ENCODE peak calls at places on chromosomes 4 and X, in five cellular contexts. Z is esophagus squamous epithelium, W is spleen, Q is IMR-90, L is heart left ventricle. J is an unnamed sample. For H3K4me1 and H3K27me3, the result is how much of the 10 kb centered on the place peaks cover.

GRCh38 chr4:73653695-73654106 is 33.5 kb upstream of the RASSF6 start:
- DNase-seq in L (no peak), Z (no peak), W (no peak), Q (peak), J (peak)

GRCh38 chr4:16896871-16897270 is 1.6 kb downstream of the LDB2 start:
- DNase-seq in L (no peak), Z (no peak), Q (peak), W (no peak), J (no peak)

GRCh38 chrX:71081348-71082148 is 13.4 kb upstream of the SNX12 start:
- DNase-seq in W (no peak), Z (no peak), Q (peak), L (no peak), J (no peak)

GRCh38 chr4:26233350-26233749 is 87.5 kb upstream of the RBPJ start:
- DNase-seq in W (no peak), L (no peak), Z (no peak), Q (no peak), J (no peak)

GRCh38 chr4:121653214-121653613 is 43.6 kb downstream of the ANXA5 start:
- DNase-seq in W (no peak), Q (no peak), L (no peak), Z (no peak), J (no peak)

GRCh38 chr4:38100474-38101255 is 140.5 kb downstream of the PTTG2 start:
- DNase-seq in Z (no peak), W (no peak), L (no peak), Q (no peak), J (no peak)

GRCh38 chrX:132119821-132120220 is 8.0 kb downstream of the FRMD7 start:
- DNase-seq in W (no peak), Q (no peak), Z (no peak), L (no peak), J (no peak)

GRCh38 chr4:69126030-69126429 is 29.8 kb downstream of the UGT2B7 start:
- DNase-seq in Q (no peak), L (no peak), Z (no peak), W (no peak), J (no peak)

GRCh38 chrX:103404225-103405008 is 28.1 kb downstream of the BEX3 start:
- DNase-seq in L (peak), Q (peak), W (no peak), Z (no peak), J (peak)

GRCh38 chr4:98544141-98544817 is 114.1 kb downstream of the TSPAN5 start:
- DNase-seq in Q (no peak), W (no peak), L (no peak), Z (no peak), J (no peak)

GRCh38 chr4:98539299-98539698 is 119.1 kb downstream of the TSPAN5 start:
- DNase-seq in Z (no peak), W (no peak), Q (no peak), L (no peak), J (no peak)

GRCh38 chr4:98539741-98540140 is 118.7 kb downstream of the TSPAN5 start:
- DNase-seq in L (no peak), Q (no peak), W (no peak), Z (no peak), J (no peak)

GRCh38 chr4:98540803-98541202 is 117.6 kb downstream of the TSPAN5 start:
- DNase-seq in Z (no peak), W (no peak), L (no peak), Q (no peak), J (no peak)

DNA sequence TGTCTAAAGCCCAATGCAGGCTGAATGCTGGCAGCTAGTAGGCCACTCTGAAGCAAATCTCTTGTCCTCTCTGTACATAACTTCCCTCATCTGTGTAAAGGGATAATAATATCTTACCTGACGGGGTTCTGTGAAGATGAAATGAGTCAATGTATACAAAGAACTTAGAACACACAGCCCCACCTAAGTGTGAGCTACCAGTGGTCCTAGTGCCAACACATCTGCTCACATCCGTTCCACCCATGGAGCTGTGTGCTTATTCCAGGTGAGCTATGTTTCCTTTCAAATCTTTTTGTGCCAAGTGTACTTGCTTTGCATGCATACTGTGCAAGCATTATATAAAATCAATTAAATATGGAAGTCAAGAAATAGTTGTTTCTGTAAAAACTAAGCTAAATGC is 116.4 kb downstream of the TSPAN5 start:
- DNase-seq in Q (no peak), W (no peak), Z (no peak), L (no peak), J (no peak)
- TF ChIP-seq POLR2A in Q (no peak), W (no peak), Z (no peak), L (no peak), J (no peak)

GRCh38 chr4:3481113-3481531 is 18.0 kb downstream of the DOK7 start:
- DNase-seq in Q (no peak), Z (no peak), W (no peak), L (no peak), J (no peak)

GRCh38 chr4:3483471-3483921 is 20.4 kb downstream of the DOK7 start:
- DNase-seq in Q (no peak), W (no peak), Z (no peak), L (peak), J (peak)

GRCh38 chr4:3480528-3481112 is 17.5 kb downstream of the DOK7 start:
- DNase-seq in Q (peak), L (peak), Z (no peak), W (peak), J (peak)

GRCh38 chr4:3482707-3483106 is 19.6 kb downstream of the DOK7 start:
- DNase-seq in Q (no peak), W (no peak), Z (no peak), L (no peak), J (no peak)

DNA sequence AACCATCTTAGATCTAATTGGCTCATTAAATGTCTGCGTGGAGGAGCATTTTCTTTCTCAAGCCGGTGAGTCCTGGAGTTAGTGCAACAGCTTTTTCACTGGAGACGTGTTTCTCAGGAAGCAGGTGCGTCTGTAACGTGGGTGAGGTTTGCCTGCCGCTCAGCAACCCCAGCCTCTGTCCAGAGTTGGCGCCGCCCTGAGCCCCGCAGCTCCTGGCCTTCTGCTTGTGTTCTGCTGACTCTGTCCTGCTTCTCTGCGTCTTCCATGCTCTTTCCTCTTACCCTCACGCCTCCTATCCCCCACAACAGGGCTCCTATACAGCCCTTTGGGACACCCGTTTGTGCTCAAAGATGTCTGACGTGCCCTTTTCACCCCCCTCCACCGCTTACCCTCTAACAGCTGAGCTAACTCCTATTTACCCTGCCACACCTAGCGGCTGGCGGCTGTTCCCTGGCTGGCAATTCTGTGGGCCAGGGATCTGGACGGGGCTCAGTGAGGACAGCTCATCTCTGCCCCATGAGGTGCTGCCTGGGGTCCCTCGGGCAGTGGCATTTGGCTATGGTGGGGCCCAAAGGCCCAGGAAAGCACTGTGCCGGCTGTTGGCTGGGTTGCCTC is 18.8 kb downstream of the DOK7 start:
- DNase-seq in Q (no peak), W (no peak), Z (no peak), L (no peak), J (no peak)
- H3K4me1 ChIP-seq in Q (under half), W (under half), Z (half or more), L (under half), J (under half)

GRCh38 chrX:106952089-106952488 is 31.9 kb downstream of the CLDN2 start:
- DNase-seq in W (no peak), Q (no peak), L (no peak), Z (no peak), J (no peak)

GRCh38 chrX:106952988-106953387 is 32.8 kb downstream of the CLDN2 start:
- DNase-seq in Z (no peak), L (no peak), Q (no peak), W (no peak), J (no peak)

GRCh38 chrX:106957856-106958255 is 37.7 kb downstream of the CLDN2 start:
- DNase-seq in Q (peak), W (no peak), L (no peak), Z (no peak), J (no peak)

GRCh38 chrX:106954041-106954440 is 33.8 kb downstream of the CLDN2 start:
- DNase-seq in L (no peak), W (no peak), Z (no peak), Q (no peak), J (no peak)

GRCh38 chrX:106955004-106955772 is 35.0 kb downstream of the CLDN2 start:
- DNase-seq in Q (peak), W (no peak), L (no peak), Z (no peak), J (no peak)
- H3K27me3 ChIP-seq in Q (under half), W (under half), L (under half), Z (under half), J (under half)

GRCh38 chrX:23907496-23908218 is at the start of the genes APOO and CXorf58:
- DNase-seq in Q (peak), Z (peak), W (peak), L (peak), J (peak)
- TF ChIP-seq POLR2A in Q (no peak), Z (peak), W (no peak), L (no peak), J (peak)

J was measured in thyroid gland.